ENCODE peak calls at places on chromosomes 12 and 14, in six cellular contexts. B is effector memory CD4-positive, alpha-beta T cell; Y is endothelial cell of umbilical vein; I is H1; H is neuronal stem cell; D is esophagus muscularis mucosa. Q is an unnamed sample.

GRCh38 chr12:66048843-66049537 is 81.6 kb downstream of the LLPH start:
- DNase-seq in H (no peak), Y (no peak), D (peak; percentile 57), B (no peak), I (no peak), Q (peak; percentile 57)

GRCh38 chr12:84435682-84436081 is 476.9 kb downstream of the SLC6A15 start:
- DNase-seq in H (peak; percentile 4), Y (no peak), D (no peak), B (no peak), I (no peak), Q (no peak)

GRCh38 chr12:98999569-98999968 is 354.5 kb downstream of the APAF1 start:
- DNase-seq in H (no peak), I (no peak), D (no peak), B (no peak), Y (no peak), Q (no peak)

GRCh38 chr12:91854725-91855124 is 290.9 kb downstream of the BTG1 start:
- DNase-seq in H (no peak), I (no peak), Y (no peak), B (no peak), D (no peak), Q (no peak)

GRCh38 chr14:61466249-61466904 is 145.0 kb downstream of the PRKCH start:
- DNase-seq in I (peak; percentile 46), Y (peak; percentile 42), D (peak; percentile 89), H (peak; percentile 29), B (no peak), Q (peak; percentile 52)

GRCh38 chr14:105193916-105194782 is 13.0 kb upstream of the NUDT14 start:
- DNase-seq in I (no peak), Y (peak; percentile 57), D (no peak), H (no peak), B (no peak), Q (no peak)

GRCh38 chr14:99838555-99839193 is 45.5 kb downstream of the EML1 start:
- DNase-seq in D (peak; percentile 50), I (no peak), Y (no peak), B (no peak), H (peak; percentile 81), Q (no peak)

GRCh38 chr14:90060965-90061848 is 587 bp upstream of the KCNK13 start:
- DNase-seq in H (no peak), D (no peak), I (no peak), B (no peak), Y (no peak), Q (no peak)

GRCh38 chr12:84502907-84503787 is 409.5 kb downstream of the SLC6A15 start:
- DNase-seq in H (peak; percentile 52), I (no peak), B (no peak), D (no peak), Y (peak; percentile 45), Q (peak; percentile 25)

GRCh38 chr14:76768201-76768656 is 7.0 kb downstream of the VASH1 start:
- DNase-seq in B (peak; percentile 82), D (no peak), Y (peak; percentile 69), H (no peak), I (no peak), Q (no peak)

GRCh38 chr12:79358716-79359341 is 331.9 kb downstream of the PAWR start:
- DNase-seq in D (no peak), H (no peak), B (no peak), Y (no peak), I (no peak), Q (no peak)

GRCh38 chr12:128791395-128792322 is 32.1 kb downstream of the SLC15A4 start:
- DNase-seq in B (no peak), D (peak; percentile 86), Y (no peak), H (no peak), I (no peak), Q (no peak)

GRCh38 chr14:37195327-37195726 is 2.4 kb upstream of the MIPOL1 start:
- DNase-seq in H (no peak), B (no peak), Y (peak; percentile 91), I (no peak), D (no peak), Q (no peak)

GRCh38 chr12:110010853-110011835 is 11.9 kb downstream of the ANKRD13A start:
- DNase-seq in B (no peak), H (no peak), I (no peak), Y (no peak), D (no peak), Q (no peak)

GRCh38 chr12:54300267-54300731 is 516 bp downstream of the NFE2 start:
- DNase-seq in I (no peak), Y (no peak), H (no peak), B (no peak), D (no peak), Q (no peak)

GRCh38 chr12:51837286-51837685 is 11.2 kb downstream of the FIGNL2 start:
- DNase-seq in Y (no peak), H (no peak), D (no peak), B (no peak), I (no peak), Q (no peak)

GRCh38 chr12:90062799-90063198 is 354.2 kb upstream of the ATP2B1 start:
- DNase-seq in D (no peak), B (no peak), H (no peak), Y (no peak), I (no peak), Q (no peak)

GRCh38 chr14:85471744-85472143 is 58.2 kb upstream of the FLRT2 start:
- DNase-seq in Y (peak; percentile 100), I (peak; percentile 9), B (no peak), H (no peak), D (no peak), Q (peak; percentile 95)

GRCh38 chr12:39619660-39620433 is at the start of gene ABCD2:
- DNase-seq in I (no peak), H (peak; percentile 70), Y (peak; percentile 76), B (peak; percentile 66), D (peak; percentile 94), Q (peak; percentile 65)

GRCh38 chr14:50056457-50056856 is 59.9 kb downstream of the VCPKMT start:
- DNase-seq in I (no peak), B (no peak), H (no peak), Y (no peak), D (no peak), Q (no peak)

GRCh38 chr14:90397401-90398314 is 829 bp downstream of the CALM1 start:
- DNase-seq in B (peak; percentile 62), Y (peak; percentile 43), I (no peak), D (no peak), H (peak; percentile 46), Q (peak; percentile 55)

GRCh38 chr14:95830386-95830785 is 46.2 kb upstream of the TUNAR start:
- DNase-seq in Y (no peak), B (no peak), I (no peak), D (peak; percentile 82), H (no peak), Q (no peak)

GRCh38 chr12:57954768-57955167 is 13.4 kb downstream of the ATP23 start:
- DNase-seq in Y (no peak), D (no peak), H (no peak), B (no peak), I (no peak), Q (no peak)

GRCh38 chr12:6396031-6396430 is 12.1 kb downstream of the LTBR start:
- DNase-seq in D (no peak), Y (no peak), B (no peak), H (no peak), I (no peak), Q (no peak)

GRCh38 chr12:26153421-26154154 is 28.8 kb upstream of the BHLHE41 start:
- DNase-seq in H (no peak), I (no peak), B (no peak), D (no peak), Y (peak; percentile 88), Q (peak; percentile 79)
- H3K4me3 ChIP-seq in H (no peak overlapping the region), I (no peak overlapping the region), B (no peak overlapping the region), D (no peak overlapping the region), Y (no peak overlapping the region), Q (no peak overlapping the region)

DNA sequence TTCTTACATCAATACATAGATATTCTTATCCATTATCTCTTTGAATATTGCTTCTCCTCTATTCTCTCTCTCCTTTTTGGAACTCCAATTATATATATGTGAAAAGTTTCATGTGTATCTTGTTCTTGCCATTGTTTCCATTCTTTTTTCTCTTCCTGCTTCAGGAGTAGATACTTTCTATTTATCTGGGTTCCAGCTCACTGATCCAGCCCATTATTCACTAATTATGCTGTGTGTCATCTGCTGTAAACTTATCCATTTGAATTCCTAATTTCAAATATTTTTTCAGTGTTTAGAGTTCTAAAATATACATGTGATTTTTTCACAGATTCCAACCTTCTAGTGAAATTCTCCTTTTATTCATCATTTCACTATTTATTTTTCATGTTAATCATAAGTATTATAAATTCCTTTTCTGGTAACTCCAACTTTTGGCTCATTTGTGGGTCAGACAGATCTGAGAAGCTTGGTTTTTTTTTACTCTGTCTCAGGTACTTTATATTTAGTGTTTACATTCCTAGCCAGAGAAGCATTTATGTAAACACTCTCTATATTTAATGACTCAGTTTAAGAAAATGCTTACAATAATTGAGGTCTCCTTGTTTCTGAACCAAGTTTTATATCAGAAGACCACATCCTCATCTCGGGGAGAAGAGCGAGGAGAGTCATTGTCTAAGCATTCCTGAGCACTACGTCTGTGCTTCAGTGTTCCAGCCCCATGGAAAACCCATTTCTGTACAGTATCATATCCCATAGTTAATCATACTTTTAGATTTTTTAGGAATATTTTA is 15.9 kb upstream of the AMIGO2 start:
- DNase-seq in I (no peak), B (no peak), D (no peak), H (no peak), Y (peak; percentile 43), Q (peak; percentile 91)
- H3K27ac ChIP-seq in I (no peak overlapping the region), B (no peak overlapping the region), D (no peak overlapping the region), H (no peak overlapping the region), Y (peak overlapping the region; percentile 4), Q (peak overlapping the region; percentile 91)

DNA sequence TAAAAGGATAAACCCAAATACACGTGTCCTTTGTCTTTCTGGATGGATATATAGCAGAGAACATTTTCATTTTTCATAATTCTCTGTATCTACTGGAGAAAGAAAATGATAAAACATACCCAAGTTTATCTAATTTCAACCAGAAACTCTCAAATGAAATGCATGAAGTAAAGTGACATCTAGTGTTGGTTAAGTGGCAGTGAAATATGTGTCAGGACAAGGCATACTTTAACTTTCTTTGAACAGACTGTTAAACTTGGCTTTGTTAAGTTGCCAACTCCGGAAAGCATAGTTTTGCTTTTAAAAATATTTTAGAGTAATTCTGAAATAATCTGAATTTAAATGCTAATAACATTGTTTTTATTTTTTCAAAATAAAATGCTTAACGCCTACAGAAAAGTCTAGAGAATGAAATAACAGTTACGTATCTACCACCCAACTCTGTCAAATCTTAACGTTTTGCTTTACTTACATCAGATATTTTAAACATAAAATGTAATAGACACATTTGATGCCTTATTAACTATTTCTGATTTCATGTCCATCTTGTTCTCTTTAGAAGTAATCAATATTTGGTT is 25.2 kb upstream of the NTN4 start:
- DNase-seq in I (no peak), D (no peak), B (no peak), Y (peak; percentile 65), H (no peak), Q (peak; percentile 43)
- H3K4me3 ChIP-seq in I (no peak overlapping the region), D (no peak overlapping the region), B (no peak overlapping the region), Y (no peak overlapping the region), H (no peak overlapping the region), Q (no peak overlapping the region)

DNA sequence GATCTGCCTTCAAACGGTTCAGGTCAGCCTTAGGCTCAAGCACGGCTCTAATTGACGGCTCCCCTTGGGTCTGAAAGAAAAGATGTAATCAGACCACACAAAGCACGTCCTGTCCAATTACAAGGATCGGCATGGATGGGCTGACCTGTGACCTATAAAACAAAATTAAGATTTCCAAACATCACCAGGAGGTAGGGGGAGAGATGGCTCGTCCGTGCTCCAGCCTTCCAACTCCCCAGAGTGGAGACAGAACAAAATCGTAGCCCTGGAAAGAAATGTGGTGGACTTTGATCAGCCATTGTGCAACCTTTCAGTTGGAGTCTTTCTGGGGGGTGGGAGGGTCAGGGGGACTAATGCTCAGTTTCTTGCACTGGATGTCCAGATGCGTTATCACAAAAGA is 226.6 kb upstream of the DIO3 start:
- DNase-seq in B (no peak), H (peak; percentile 85), Y (no peak), D (peak; percentile 64), I (no peak), Q (no peak)
- H3K27ac ChIP-seq in B (no peak overlapping the region), H (peak overlapping the region; percentile 74), Y (no peak overlapping the region), D (no peak overlapping the region), I (no peak overlapping the region), Q (no peak overlapping the region)